ENCODE peak calls at places on chromosomes 5 and 9, in seven cellular contexts. K is head of caudate nucleus; D is globus pallidus; R is SW480; P is stimulated activated CD4-positive, alpha-beta T cell treated with anti-CD3 and anti-CD28 coated beads, Interleukin-12 subunit alpha, Interleukin-12 subunit beta, amount 100 ng/mL, for 48 hours; Y is LNCaP clone FGC; W is H1. T is an unnamed sample.
A peak's percentile ranks its signal among the peaks of the same experiment; 100 is the strongest.

GRCh38 chr9:2545881-2546490 is 75.6 kb upstream of the VLDLR start:
- DNase-seq in K (no peak), D (peak; percentile 21), R (no peak), P (no peak), Y (no peak), W (no peak), T (no peak)

GRCh38 chr5:38557309-38557710 is 864 bp upstream of the LIFR start:
- DNase-seq in K (peak; percentile 40), D (no peak), R (no peak), P (no peak), Y (no peak), W (no peak), T (peak; percentile 56)

GRCh38 chr9:126545116-126545515 is 68.6 kb upstream of the LMX1B start:
- DNase-seq in K (no peak), D (no peak), R (no peak), P (no peak), Y (no peak), W (no peak), T (no peak)

GRCh38 chr5:120734033-120734432 is 269.9 kb downstream of the PRR16 start:
- DNase-seq in K (no peak), D (no peak), R (no peak), P (no peak), Y (no peak), W (peak; percentile 7), T (peak; percentile 86)

GRCh38 chr5:61999371-61999770 is 306.6 kb upstream of the KIF2A start:
- DNase-seq in K (no peak), D (no peak), R (no peak), P (no peak), Y (no peak), W (no peak), T (no peak)

GRCh38 chr9:84759300-84759750 is 89.8 kb downstream of the NTRK2 start:
- DNase-seq in K (no peak), D (no peak), R (peak; percentile 52), P (no peak), Y (no peak), W (no peak), T (no peak)

GRCh38 chr9:129454468-129455067 is 166.3 kb downstream of the C9orf50 start:
- DNase-seq in K (no peak), D (no peak), R (no peak), P (no peak), Y (no peak), W (no peak), T (no peak)

GRCh38 chr9:36263662-36264061 is 5.4 kb upstream of the GNE start:
- DNase-seq in K (no peak), D (no peak), R (no peak), P (no peak), Y (no peak), W (no peak), T (no peak)

GRCh38 chr5:167754501-167754941 is 536.9 kb upstream of the WWC1 start:
- DNase-seq in K (no peak), D (no peak), R (no peak), P (no peak), Y (no peak), W (no peak), T (peak; percentile 78)

GRCh38 chr5:128163991-128164390 is 80.4 kb downstream of the SLC12A2 start:
- DNase-seq in K (no peak), D (no peak), R (no peak), P (no peak), Y (no peak), W (no peak), T (no peak)

GRCh38 chr9:28808042-28808441 is 1234.8 kb upstream of the C9orf72 start:
- DNase-seq in K (no peak), D (no peak), R (no peak), P (no peak), Y (no peak), W (no peak), T (peak; percentile 18)

GRCh38 chr5:67206381-67207328 is 10.1 kb upstream of the CD180 start:
- DNase-seq in K (no peak), D (no peak), R (peak; percentile 93), P (peak; percentile 78), Y (no peak), W (no peak), T (no peak)

GRCh38 chr9:37198034-37198718 is 77.8 kb downstream of the ZCCHC7 start:
- DNase-seq in K (no peak), D (no peak), R (no peak), P (no peak), Y (no peak), W (no peak), T (no peak)

GRCh38 chr5:167245871-167246270 is 1045.6 kb upstream of the WWC1 start:
- DNase-seq in K (no peak), D (no peak), R (peak; percentile 18), P (no peak), Y (no peak), W (no peak), T (no peak)

GRCh38 chr9:115972362-115972761 is 181.2 kb upstream of the PAPPA start:
- DNase-seq in K (no peak), D (no peak), R (no peak), P (no peak), Y (no peak), W (no peak), T (no peak)

GRCh38 chr5:84383816-84384603 is 670 bp downstream of the EDIL3 start:
- DNase-seq in K (peak; percentile 66), D (peak; percentile 61), R (no peak), P (no peak), Y (no peak), W (peak; percentile 49), T (peak; percentile 33)

GRCh38 chr5:4372481-4372880 is 767.6 kb upstream of the ADAMTS16 start:
- DNase-seq in K (no peak), D (no peak), R (peak; percentile 69), P (no peak), Y (no peak), W (no peak), T (no peak)

GRCh38 chr5:112995764-112996618 is 19.4 kb downstream of the DCP2 start:
- DNase-seq in K (peak; percentile 80), D (peak; percentile 58), R (peak; percentile 58), P (peak; percentile 71), Y (peak; percentile 25), W (no peak), T (peak; percentile 80)

GRCh38 chr9:121944741-121945191 is 148.3 kb downstream of the TTLL11 start:
- DNase-seq in K (no peak), D (no peak), R (no peak), P (no peak), Y (no peak), W (no peak), T (no peak)

GRCh38 chr9:114504341-114505186 is 709 bp downstream of the WHRN start:
- DNase-seq in K (peak; percentile 58), D (peak; percentile 55), R (peak; percentile 11), P (no peak), Y (no peak), W (no peak), T (peak; percentile 39)

GRCh38 chr9:25519286-25519685 is 159.0 kb downstream of the TUSC1 start:
- DNase-seq in K (no peak), D (no peak), R (no peak), P (no peak), Y (peak; percentile 50), W (no peak), T (no peak)

GRCh38 chr5:80068775-80069174 is 33.6 kb downstream of the THBS4 start:
- DNase-seq in K (no peak), D (no peak), R (no peak), P (no peak), Y (no peak), W (no peak), T (no peak)

GRCh38 chr9:13478235-13478634 is 198.7 kb upstream of the MPDZ start:
- DNase-seq in K (no peak), D (no peak), R (no peak), P (no peak), Y (no peak), W (no peak), T (no peak)

GRCh38 chr5:137630972-137631370 is 104.9 kb downstream of the KLHL3 start:
- DNase-seq in K (no peak), D (no peak), R (no peak), P (no peak), Y (no peak), W (no peak), T (no peak)

GRCh38 chr9:122314193-122314592 is 49.5 kb downstream of the MRRF start:
- DNase-seq in K (no peak), D (no peak), R (no peak), P (no peak), Y (no peak), W (no peak), T (no peak)

GRCh38 chr5:1182633-1183423 is 18.6 kb upstream of the SLC6A19 start:
- DNase-seq in K (peak; percentile 66), D (peak; percentile 95), R (peak; percentile 56), P (no peak), Y (no peak), W (no peak), T (no peak)

GRCh38 chr9:111832428-111832827 is 37.7 kb upstream of the SHOC1 start:
- DNase-seq in K (no peak), D (no peak), R (no peak), P (no peak), Y (no peak), W (no peak), T (no peak)

T was measured in cerebellar cortex.